ENCODE peak calls at places on chromosomes 6 and 20, in five cellular contexts. B, Y, M, Q and D are unnamed samples.

GRCh38 chr6:29647927-29648642 is 8.8 kb upstream of the MOG start:
- DNase-seq in B (peak), Y (no peak), M (peak), Q (peak), D (no peak)

GRCh38 chr20:45408646-45409213 is 641 bp downstream of the DBNDD2 start:
- DNase-seq in B (no peak), Y (no peak), M (no peak), Q (no peak), D (no peak)

GRCh38 chr6:39309942-39310531 is 4.2 kb downstream of the KCNK17 start:
- DNase-seq in B (peak), Y (peak), M (peak), Q (peak), D (peak)

GRCh38 chr6:13795041-13795748 is 19.2 kb downstream of the MCUR1 start:
- DNase-seq in B (peak), Y (peak), M (peak), Q (peak), D (peak)

GRCh38 chr6:34236423-34237315 is at the start of gene HMGA1:
- DNase-seq in B (peak), Y (peak), M (peak), Q (peak), D (peak)

GRCh38 chr6:152635949-152636674 is 1.1 kb downstream of the SYNE1 start:
- DNase-seq in B (no peak), Y (no peak), M (no peak), Q (peak), D (peak)

GRCh38 chr6:73942581-73942980 is 246.6 kb downstream of the CD109 start:
- DNase-seq in B (peak), Y (no peak), M (peak), Q (peak), D (no peak)

GRCh38 chr6:37643851-37644672 is 53.6 kb downstream of the MDGA1 start:
- DNase-seq in B (no peak), Y (no peak), M (no peak), Q (no peak), D (no peak)

GRCh38 chr6:113359155-113360140 is 497.7 kb upstream of the MARCKS start:
- DNase-seq in B (peak), Y (no peak), M (peak), Q (no peak), D (no peak)

GRCh38 chr6:89350281-89351037 is 2.1 kb downstream of the UBE2J1 start:
- DNase-seq in B (no peak), Y (no peak), M (no peak), Q (no peak), D (no peak)

GRCh38 chr20:51425347-51426106 is 117.0 kb downstream of the NFATC2 start:
- DNase-seq in B (no peak), Y (no peak), M (no peak), Q (peak), D (no peak)

GRCh38 chr6:6811151-6812002 is 222.9 kb downstream of the LY86 start:
- DNase-seq in B (peak), Y (peak), M (peak), Q (peak), D (peak)

GRCh38 chr20:10553326-10553984 is 118.3 kb downstream of the SLX4IP start:
- DNase-seq in B (peak), Y (peak), M (peak), Q (peak), D (peak)

GRCh38 chr6:4518506-4518905 is 257.7 kb upstream of the CDYL start:
- DNase-seq in B (peak), Y (no peak), M (peak), Q (no peak), D (no peak)

GRCh38 chr20:61083431-61083830 is 168.6 kb upstream of the CDH4 start:
- DNase-seq in B (no peak), Y (no peak), M (no peak), Q (no peak), D (no peak)

GRCh38 chr20:63312690-63313348 is 19.8 kb downstream of the COL20A1 start:
- DNase-seq in B (no peak), Y (no peak), M (no peak), Q (no peak), D (no peak)

GRCh38 chr6:106631356-106631755 is 2.0 kb downstream of the QRSL1 start:
- DNase-seq in B (no peak), Y (no peak), M (no peak), Q (no peak), D (no peak)

GRCh38 chr6:157597461-157598312 is 216.7 kb downstream of the ZDHHC14 start:
- DNase-seq in B (peak), Y (peak), M (peak), Q (peak), D (peak)

GRCh38 chr6:20696676-20697075 is 162.4 kb downstream of the CDKAL1 start:
- DNase-seq in B (no peak), Y (no peak), M (no peak), Q (no peak), D (no peak)

GRCh38 chr6:108798672-108799355 is 49.4 kb upstream of the ARMC2 start:
- DNase-seq in B (no peak), Y (no peak), M (no peak), Q (peak), D (peak)

GRCh38 chr6:26017567-26017966 is 55.0 kb downstream of the TRIM38 start:
- DNase-seq in B (no peak), Y (peak), M (peak), Q (no peak), D (no peak)

GRCh38 chr20:58989196-58989595 is 8.1 kb downstream of the NELFCD start:
- DNase-seq in B (no peak), Y (no peak), M (no peak), Q (no peak), D (no peak)

GRCh38 chr6:97111243-97111642 is 171.8 kb downstream of the MMS22L start:
- DNase-seq in B (no peak), Y (no peak), M (no peak), Q (no peak), D (no peak)

GRCh38 chr6:106749611-106750010 is 120.2 kb downstream of the QRSL1 start:
- DNase-seq in B (no peak), Y (no peak), M (peak), Q (no peak), D (no peak)

GRCh38 chr6:158125271-158125670 is 42.8 kb downstream of the SERAC1 start:
- DNase-seq in B (no peak), Y (no peak), M (no peak), Q (no peak), D (no peak)

DNA sequence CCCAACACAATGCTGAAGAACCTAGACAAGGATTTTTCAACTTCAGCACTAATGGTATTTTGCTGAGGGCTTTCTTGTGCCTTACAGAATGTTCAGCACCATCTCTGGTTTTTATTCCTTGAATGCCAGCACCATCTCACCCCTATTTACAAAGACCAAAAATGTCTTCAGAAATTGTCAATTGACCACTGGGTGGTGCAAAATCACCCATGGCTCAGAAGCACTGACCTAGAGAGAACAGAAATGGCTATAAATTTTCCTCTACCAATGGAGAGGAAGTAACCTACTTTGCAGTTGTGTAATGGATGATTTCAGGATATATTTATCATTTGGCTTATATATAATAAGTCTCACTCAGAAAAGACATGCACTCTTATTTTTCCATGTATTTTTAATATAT is 431.0 kb upstream of the IRAK1BP1 start:
- DNase-seq in B (peak), Y (no peak), M (peak), Q (peak), D (no peak)
- TF ChIP-seq CTCF in B (peak), Y (no peak), M (peak), Q (peak), D (peak)

DNA sequence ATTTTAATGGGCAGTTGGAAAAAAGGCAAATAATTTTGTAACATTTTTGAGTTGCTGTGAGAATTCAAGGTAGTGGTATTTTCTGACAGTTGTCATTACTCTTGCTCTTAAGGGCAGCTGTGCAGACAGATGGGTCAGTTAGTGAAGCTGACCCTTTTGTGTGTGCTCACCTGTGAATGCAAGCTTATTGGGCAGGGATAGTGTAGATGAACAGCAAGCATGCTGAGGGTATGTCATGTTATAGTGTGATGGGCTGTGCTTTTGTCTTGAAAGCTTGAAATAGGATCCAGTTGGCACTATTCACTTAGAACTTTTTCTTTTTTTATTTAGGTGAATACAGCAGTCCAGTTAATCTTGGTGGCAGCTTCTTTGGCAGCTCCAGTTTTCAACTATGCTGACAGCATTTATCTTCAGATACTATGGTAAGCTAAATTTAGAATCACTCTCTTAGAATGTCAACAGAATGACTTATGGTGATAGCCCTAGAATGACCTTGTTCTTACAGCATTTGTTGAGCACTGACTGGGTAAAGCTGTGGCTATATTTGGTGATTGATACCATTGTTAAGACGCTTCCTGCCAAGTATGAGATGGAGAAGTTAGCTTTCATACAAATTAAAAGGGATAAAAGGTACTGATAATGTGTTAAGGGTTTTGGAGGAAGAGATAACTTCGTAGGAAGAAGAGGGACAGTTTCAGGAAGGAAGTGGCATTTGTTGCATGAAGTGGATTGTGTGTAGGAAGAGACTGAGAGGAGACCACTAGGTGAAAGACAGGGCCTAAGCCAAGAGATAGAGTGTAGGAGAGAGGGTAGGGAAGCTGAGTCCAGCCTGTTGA is 19.5 kb downstream of the LRRN4 start:
- DNase-seq in B (no peak), Y (no peak), M (no peak), Q (no peak), D (no peak)
- H3K27ac ChIP-seq in B (no peak), Y (no peak), M (no peak), Q (no peak), D (no peak)

DNA sequence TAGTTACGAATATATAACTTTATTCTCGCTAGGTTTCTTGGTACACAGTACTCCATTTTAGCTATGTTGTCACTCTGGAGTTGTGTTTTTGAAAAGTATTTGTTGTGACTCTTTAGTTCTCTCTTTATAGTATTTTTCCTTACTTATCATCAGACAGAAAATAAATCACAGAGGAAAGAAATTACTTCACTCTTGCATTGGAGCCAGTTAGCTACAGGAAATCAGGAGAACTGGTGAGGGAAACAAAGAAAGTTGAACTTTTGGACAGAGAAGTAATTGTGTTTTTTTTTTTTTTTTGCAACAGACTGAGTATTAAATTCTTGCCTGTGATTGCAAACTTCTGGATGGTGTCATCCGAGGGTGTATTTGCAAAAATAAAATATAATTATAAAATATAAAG is 34.0 kb downstream of the DSE start:
- DNase-seq in B (no peak), Y (no peak), M (no peak), Q (no peak), D (no peak)
- H3K4me3 ChIP-seq in B (no peak), Y (no peak), M (no peak), Q (no peak), D (no peak)

GRCh38 chr6:125791820-125792165 is 1.0 kb downstream of the NCOA7 start:
- DNase-seq in B (no peak), Y (no peak), M (no peak), Q (no peak), D (no peak)
- TF ChIP-seq CTCF in B (no peak), Y (peak), M (no peak), Q (no peak), D (no peak)